ENCODE peak calls at places on chromosome 7, in ten cellular contexts. One of them, this sample, is unnamed.

GRCh38 chr7:135317676-135318326 is 84.2 kb downstream of the STRA8 start:
- DNase-seq in WERI-Rb-1: peak
- DNase-seq in GM10248: no peak
- DNase-seq in retinal pigment epithelial cell: peak
- DNase-seq in heart right ventricle: no peak
- DNase-seq in GM12865: no peak
- DNase-seq in BJ: no peak
- DNase-seq in testis: peak
- DNase-seq in mammary epithelial cell: no peak
- DNase-seq in upper lobe of right lung: no peak
- DNase-seq in this sample: no peak

GRCh38 chr7:37201003-37201875 is 247.4 kb downstream of the ELMO1 start:
- DNase-seq in GM10248: peak
- DNase-seq in upper lobe of right lung: peak
- DNase-seq in heart right ventricle: peak
- DNase-seq in WERI-Rb-1: peak
- DNase-seq in GM12865: peak
- DNase-seq in testis: peak
- DNase-seq in mammary epithelial cell: peak
- DNase-seq in BJ: no peak
- DNase-seq in retinal pigment epithelial cell: peak
- DNase-seq in this sample: peak

GRCh38 chr7:23220690-23221305 is 25.8 kb upstream of the GPNMB start:
- DNase-seq in testis: no peak
- DNase-seq in mammary epithelial cell: no peak
- DNase-seq in GM10248: no peak
- DNase-seq in retinal pigment epithelial cell: no peak
- DNase-seq in WERI-Rb-1: no peak
- DNase-seq in GM12865: no peak
- DNase-seq in heart right ventricle: no peak
- DNase-seq in upper lobe of right lung: no peak
- DNase-seq in BJ: no peak
- DNase-seq in this sample: no peak

GRCh38 chr7:1053002-1053411 is 8.7 kb downstream of the GPR146 start:
- DNase-seq in testis: no peak
- DNase-seq in WERI-Rb-1: no peak
- DNase-seq in BJ: no peak
- DNase-seq in upper lobe of right lung: no peak
- DNase-seq in GM12865: no peak
- DNase-seq in heart right ventricle: no peak
- DNase-seq in retinal pigment epithelial cell: no peak
- DNase-seq in GM10248: no peak
- DNase-seq in mammary epithelial cell: no peak
- DNase-seq in this sample: no peak

GRCh38 chr7:12766416-12766815 is 79.0 kb downstream of the ARL4A start:
- DNase-seq in retinal pigment epithelial cell: no peak
- DNase-seq in heart right ventricle: no peak
- DNase-seq in mammary epithelial cell: no peak
- DNase-seq in upper lobe of right lung: no peak
- DNase-seq in GM10248: no peak
- DNase-seq in GM12865: no peak
- DNase-seq in testis: no peak
- DNase-seq in BJ: no peak
- DNase-seq in WERI-Rb-1: no peak
- DNase-seq in this sample: no peak

GRCh38 chr7:122304996-122305421 is 459 bp upstream of the FEZF1 start:
- DNase-seq in heart right ventricle: no peak
- DNase-seq in GM10248: no peak
- DNase-seq in upper lobe of right lung: no peak
- DNase-seq in mammary epithelial cell: no peak
- DNase-seq in retinal pigment epithelial cell: no peak
- DNase-seq in testis: no peak
- DNase-seq in WERI-Rb-1: no peak
- DNase-seq in BJ: no peak
- DNase-seq in GM12865: no peak
- DNase-seq in this sample: no peak

GRCh38 chr7:65307651-65308299 is 65.9 kb upstream of the ZNF92 start:
- DNase-seq in testis: peak
- DNase-seq in upper lobe of right lung: no peak
- DNase-seq in GM10248: peak
- DNase-seq in heart right ventricle: no peak
- DNase-seq in mammary epithelial cell: peak
- DNase-seq in GM12865: peak
- DNase-seq in retinal pigment epithelial cell: peak
- DNase-seq in BJ: no peak
- DNase-seq in WERI-Rb-1: peak
- DNase-seq in this sample: peak

GRCh38 chr7:87148332-87148955 is 3.8 kb upstream of the DMTF1 start:
- DNase-seq in mammary epithelial cell: peak
- DNase-seq in upper lobe of right lung: no peak
- DNase-seq in GM10248: no peak
- DNase-seq in retinal pigment epithelial cell: no peak
- DNase-seq in BJ: no peak
- DNase-seq in WERI-Rb-1: no peak
- DNase-seq in GM12865: peak
- DNase-seq in heart right ventricle: no peak
- DNase-seq in testis: no peak
- DNase-seq in this sample: no peak

GRCh38 chr7:33111614-33112013 is 2.4 kb upstream of the RP9 start:
- DNase-seq in WERI-Rb-1: no peak
- DNase-seq in GM12865: no peak
- DNase-seq in retinal pigment epithelial cell: no peak
- DNase-seq in GM10248: no peak
- DNase-seq in heart right ventricle: no peak
- DNase-seq in mammary epithelial cell: peak
- DNase-seq in testis: no peak
- DNase-seq in upper lobe of right lung: no peak
- DNase-seq in BJ: no peak
- DNase-seq in this sample: no peak

GRCh38 chr7:33108931-33109757 is at the start of gene RP9:
- DNase-seq in retinal pigment epithelial cell: no peak
- DNase-seq in testis: peak
- DNase-seq in upper lobe of right lung: peak
- DNase-seq in GM12865: peak
- DNase-seq in GM10248: peak
- DNase-seq in mammary epithelial cell: peak
- DNase-seq in WERI-Rb-1: peak
- DNase-seq in BJ: no peak
- DNase-seq in heart right ventricle: peak
- DNase-seq in this sample: peak

GRCh38 chr7:33107136-33108066 is 1.8 kb downstream of the RP9 start:
- DNase-seq in testis: peak
- DNase-seq in GM10248: peak
- DNase-seq in retinal pigment epithelial cell: no peak
- DNase-seq in upper lobe of right lung: no peak
- DNase-seq in GM12865: peak
- DNase-seq in WERI-Rb-1: peak
- DNase-seq in BJ: no peak
- DNase-seq in heart right ventricle: no peak
- DNase-seq in mammary epithelial cell: peak
- DNase-seq in this sample: no peak

GRCh38 chr7:33109758-33110238 is 594 bp upstream of the RP9 start:
- DNase-seq in testis: peak
- DNase-seq in BJ: no peak
- DNase-seq in retinal pigment epithelial cell: no peak
- DNase-seq in mammary epithelial cell: peak
- DNase-seq in GM12865: no peak
- DNase-seq in GM10248: no peak
- DNase-seq in heart right ventricle: no peak
- DNase-seq in WERI-Rb-1: no peak
- DNase-seq in upper lobe of right lung: no peak
- DNase-seq in this sample: no peak

DNA sequence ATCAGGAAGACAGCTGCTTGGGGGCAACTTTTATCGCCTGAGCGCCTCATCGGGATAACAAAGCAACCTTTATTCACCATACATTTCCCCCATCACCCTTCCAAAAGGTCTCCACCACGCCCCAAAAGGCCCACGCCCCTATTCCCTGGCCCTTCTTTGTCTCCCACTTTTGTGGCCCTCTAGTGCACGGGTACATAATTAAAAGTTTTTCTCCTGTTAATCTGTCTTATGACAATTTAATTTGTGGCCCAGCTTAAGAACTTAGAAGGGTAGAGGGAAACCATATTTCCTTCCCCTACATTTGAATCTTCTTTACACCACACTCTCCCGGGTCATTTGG is 643 bp downstream of the RP9 start:
- DNase-seq in GM10248: no peak
- DNase-seq in heart right ventricle: no peak
- DNase-seq in BJ: no peak
- DNase-seq in upper lobe of right lung: no peak
- DNase-seq in mammary epithelial cell: peak
- DNase-seq in retinal pigment epithelial cell: no peak
- DNase-seq in testis: peak
- DNase-seq in GM12865: peak
- DNase-seq in WERI-Rb-1: peak
- DNase-seq in this sample: no peak
- TF ChIP-seq CTCF in GM10248: no peak
- TF ChIP-seq CTCF in heart right ventricle: no peak
- TF ChIP-seq CTCF in BJ: peak
- TF ChIP-seq CTCF in upper lobe of right lung: no peak
- TF ChIP-seq CTCF in mammary epithelial cell: peak
- TF ChIP-seq CTCF in retinal pigment epithelial cell: peak
- TF ChIP-seq CTCF in testis: no peak
- TF ChIP-seq CTCF in GM12865: no peak
- TF ChIP-seq CTCF in WERI-Rb-1: no peak
- TF ChIP-seq CTCF in this sample: no peak

GRCh38 chr7:128215281-128215680 is 25.8 kb upstream of the LEP start:
- DNase-seq in testis: no peak
- DNase-seq in BJ: peak
- DNase-seq in GM12865: no peak
- DNase-seq in GM10248: no peak
- DNase-seq in retinal pigment epithelial cell: peak
- DNase-seq in mammary epithelial cell: peak
- DNase-seq in heart right ventricle: no peak
- DNase-seq in upper lobe of right lung: no peak
- DNase-seq in WERI-Rb-1: no peak
- DNase-seq in this sample: no peak

GRCh38 chr7:128217030-128217805 is 23.9 kb upstream of the LEP start:
- DNase-seq in retinal pigment epithelial cell: no peak
- DNase-seq in upper lobe of right lung: peak
- DNase-seq in WERI-Rb-1: no peak
- DNase-seq in mammary epithelial cell: peak
- DNase-seq in GM10248: no peak
- DNase-seq in GM12865: no peak
- DNase-seq in testis: no peak
- DNase-seq in heart right ventricle: no peak
- DNase-seq in BJ: peak
- DNase-seq in this sample: no peak

GRCh38 chr7:128215739-128216138 is 25.3 kb upstream of the LEP start:
- DNase-seq in GM12865: no peak
- DNase-seq in WERI-Rb-1: no peak
- DNase-seq in retinal pigment epithelial cell: no peak
- DNase-seq in heart right ventricle: no peak
- DNase-seq in testis: no peak
- DNase-seq in BJ: no peak
- DNase-seq in upper lobe of right lung: no peak
- DNase-seq in GM10248: no peak
- DNase-seq in mammary epithelial cell: no peak
- DNase-seq in this sample: no peak

GRCh38 chr7:128211626-128212025 is 29.5 kb upstream of the LEP start:
- DNase-seq in testis: peak
- DNase-seq in retinal pigment epithelial cell: no peak
- DNase-seq in heart right ventricle: no peak
- DNase-seq in GM12865: no peak
- DNase-seq in BJ: no peak
- DNase-seq in GM10248: no peak
- DNase-seq in upper lobe of right lung: no peak
- DNase-seq in mammary epithelial cell: peak
- DNase-seq in WERI-Rb-1: peak
- DNase-seq in this sample: no peak

DNA sequence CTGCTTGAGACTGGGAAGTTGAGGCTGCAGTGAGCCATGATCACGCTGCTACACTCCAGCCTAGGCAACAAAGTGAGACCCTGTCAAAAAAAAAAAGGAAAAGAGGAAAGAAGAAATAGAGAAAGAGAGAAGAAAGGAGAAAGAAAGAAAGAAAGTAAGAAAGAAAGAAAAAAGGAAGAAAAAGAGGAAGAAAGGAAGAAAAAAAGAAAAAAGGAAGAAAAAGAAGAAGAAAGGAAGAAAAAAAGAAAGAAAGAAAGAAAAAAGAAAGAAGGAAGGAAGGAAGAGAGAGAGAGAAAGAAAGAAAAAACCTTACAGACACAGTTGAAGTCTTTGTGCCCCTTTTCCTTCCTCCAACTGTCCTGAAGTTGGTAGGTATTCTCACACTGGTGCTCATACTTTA is 26.6 kb upstream of the LEP start:
- DNase-seq in retinal pigment epithelial cell: no peak
- DNase-seq in WERI-Rb-1: no peak
- DNase-seq in upper lobe of right lung: no peak
- DNase-seq in mammary epithelial cell: no peak
- DNase-seq in BJ: no peak
- DNase-seq in GM12865: no peak
- DNase-seq in testis: no peak
- DNase-seq in GM10248: no peak
- DNase-seq in heart right ventricle: no peak
- DNase-seq in this sample: no peak
- TF ChIP-seq CTCF in retinal pigment epithelial cell: no peak
- TF ChIP-seq CTCF in WERI-Rb-1: no peak
- TF ChIP-seq CTCF in upper lobe of right lung: no peak
- TF ChIP-seq CTCF in mammary epithelial cell: no peak
- TF ChIP-seq CTCF in BJ: no peak
- TF ChIP-seq CTCF in GM12865: no peak
- TF ChIP-seq CTCF in testis: no peak
- TF ChIP-seq CTCF in GM10248: no peak
- TF ChIP-seq CTCF in heart right ventricle: no peak
- TF ChIP-seq CTCF in this sample: no peak

DNA sequence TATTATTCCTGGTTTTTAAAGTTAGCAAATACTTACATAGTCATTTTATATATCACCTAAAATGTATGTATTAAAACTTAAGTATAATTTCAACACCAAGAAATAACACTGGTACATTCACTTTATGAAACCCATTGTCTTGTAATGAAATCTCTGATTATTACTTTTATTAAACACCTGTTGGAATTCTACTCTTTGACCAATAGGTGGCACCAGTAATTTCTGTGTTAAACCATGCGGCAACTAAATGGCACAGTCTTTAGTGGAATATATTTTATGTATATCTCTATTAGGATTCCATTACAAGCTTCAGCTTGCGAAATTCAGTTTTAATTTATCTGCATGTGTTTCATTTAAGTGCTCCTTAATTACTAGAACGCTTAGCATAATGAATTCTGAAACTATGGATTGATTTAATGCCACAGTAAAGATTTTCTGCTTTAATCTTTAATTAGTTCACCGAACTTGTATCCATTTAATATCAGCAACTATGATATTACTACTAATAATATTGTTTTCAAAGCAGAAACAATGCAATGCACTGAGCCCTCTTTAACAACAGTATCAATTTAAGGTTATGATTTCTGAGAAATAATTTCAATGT is 181.3 kb downstream of the MAGI2 start:
- DNase-seq in heart right ventricle: no peak
- DNase-seq in WERI-Rb-1: no peak
- DNase-seq in upper lobe of right lung: no peak
- DNase-seq in retinal pigment epithelial cell: no peak
- DNase-seq in BJ: no peak
- DNase-seq in testis: no peak
- DNase-seq in mammary epithelial cell: no peak
- DNase-seq in GM10248: peak
- DNase-seq in GM12865: peak
- DNase-seq in this sample: no peak
- TF ChIP-seq CTCF in heart right ventricle: peak
- TF ChIP-seq CTCF in WERI-Rb-1: no peak
- TF ChIP-seq CTCF in upper lobe of right lung: peak
- TF ChIP-seq CTCF in retinal pigment epithelial cell: peak
- TF ChIP-seq CTCF in BJ: peak
- TF ChIP-seq CTCF in testis: peak
- TF ChIP-seq CTCF in mammary epithelial cell: peak
- TF ChIP-seq CTCF in GM10248: peak
- TF ChIP-seq CTCF in GM12865: peak
- TF ChIP-seq CTCF in this sample: no peak

DNA sequence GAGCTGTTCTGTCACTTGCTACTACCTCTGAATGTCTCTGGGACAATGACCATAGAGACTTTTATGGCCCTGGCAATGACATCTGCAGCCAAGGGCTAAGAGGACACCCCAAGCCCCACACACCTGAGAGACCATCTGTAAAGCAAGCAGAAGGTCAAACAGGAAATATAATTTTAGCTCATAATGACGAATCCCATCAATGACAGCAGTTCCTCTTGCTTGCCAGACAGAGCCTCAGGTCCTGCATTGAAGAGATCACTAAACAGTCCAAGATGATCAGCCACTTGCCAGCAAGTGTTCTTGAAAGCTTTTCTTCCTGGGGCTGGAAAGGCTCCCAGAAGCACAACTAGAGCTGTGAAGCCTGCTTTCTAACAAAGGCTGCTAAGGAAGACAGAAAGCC is 993.8 kb upstream of the AUTS2 start:
- DNase-seq in retinal pigment epithelial cell: no peak
- DNase-seq in heart right ventricle: no peak
- DNase-seq in GM12865: no peak
- DNase-seq in BJ: no peak
- DNase-seq in mammary epithelial cell: no peak
- DNase-seq in testis: no peak
- DNase-seq in upper lobe of right lung: no peak
- DNase-seq in GM10248: no peak
- DNase-seq in WERI-Rb-1: no peak
- DNase-seq in this sample: no peak
- TF ChIP-seq CTCF in retinal pigment epithelial cell: no peak
- TF ChIP-seq CTCF in heart right ventricle: no peak
- TF ChIP-seq CTCF in GM12865: no peak
- TF ChIP-seq CTCF in BJ: no peak
- TF ChIP-seq CTCF in mammary epithelial cell: no peak
- TF ChIP-seq CTCF in testis: no peak
- TF ChIP-seq CTCF in upper lobe of right lung: no peak
- TF ChIP-seq CTCF in GM10248: no peak
- TF ChIP-seq CTCF in WERI-Rb-1: no peak
- TF ChIP-seq CTCF in this sample: no peak